ENCODE peak calls at places on chromosomes 6 and 20, in four cellular contexts. U is HepG2, T is GM23338, Q is SK-N-SH. A is an unnamed sample.

GRCh38 chr6:116975600-116975999 is 98.6 kb downstream of the RFX6 start:
- DNase-seq in U (no peak), T (no peak), Q (no peak), A (no peak)

GRCh38 chr20:59661621-59662020 is 57.3 kb downstream of the PHACTR3 start:
- DNase-seq in U (no peak), T (no peak), Q (no peak), A (no peak)

GRCh38 chr6:63394656-63395308 is 75.0 kb upstream of the LGSN start:
- DNase-seq in U (no peak), T (no peak), Q (no peak), A (no peak)

GRCh38 chr6:112639436-112639835 is 292.3 kb downstream of the RFPL4B start:
- DNase-seq in U (no peak), T (no peak), Q (no peak), A (no peak)

GRCh38 chr6:167849846-167850459 is 23.2 kb downstream of the AFDN start:
- DNase-seq in U (peak; percentile 86), T (peak; percentile 86), Q (no peak), A (peak; percentile 83)

GRCh38 chr20:6714202-6714800 is 53.2 kb upstream of the BMP2 start:
- DNase-seq in U (no peak), T (no peak), Q (no peak), A (no peak)

GRCh38 chr6:107537559-107537958 is 47.6 kb downstream of the SOBP start:
- DNase-seq in U (no peak), T (no peak), Q (no peak), A (no peak)

GRCh38 chr6:168213121-168213524 is 106.5 kb downstream of the DACT2 start:
- DNase-seq in U (no peak), T (no peak), Q (no peak), A (no peak)

GRCh38 chr6:44672838-44673237 is 285.3 kb downstream of the CDC5L start:
- DNase-seq in U (no peak), T (no peak), Q (no peak), A (no peak)

GRCh38 chr6:111464184-111464583 is 18.8 kb downstream of the REV3L start:
- DNase-seq in U (peak; percentile 62), T (no peak), Q (no peak), A (no peak)

GRCh38 chr20:4227085-4227821 is 211.9 kb upstream of the RNF24 start:
- DNase-seq in U (peak; percentile 68), T (peak; percentile 80), Q (no peak), A (no peak)

GRCh38 chr6:54060286-54060685 is 51.0 kb upstream of the MLIP start:
- DNase-seq in U (no peak), T (no peak), Q (no peak), A (no peak)

GRCh38 chr6:135267085-135267484 is 86.0 kb downstream of the MYB start:
- DNase-seq in U (peak; percentile 16), T (no peak), Q (no peak), A (no peak)

GRCh38 chr6:16540804-16541752 is 220.2 kb downstream of the ATXN1 start:
- DNase-seq in U (no peak), T (peak; percentile 4), Q (no peak), A (no peak)

GRCh38 chr20:62242196-62242595 is 3.9 kb downstream of the OSBPL2 start:
- DNase-seq in U (no peak), T (no peak), Q (no peak), A (no peak)

GRCh38 chr6:151808331-151809241 is 1.1 kb downstream of the ESR1 start:
- DNase-seq in U (no peak), T (peak; percentile 56), Q (peak; percentile 28), A (no peak)

GRCh38 chr6:160596433-160596832 is 67.6 kb downstream of the LPA start:
- DNase-seq in U (no peak), T (no peak), Q (no peak), A (no peak)

GRCh38 chr6:13528232-13528631 is 40.8 kb upstream of the GFOD1 start:
- DNase-seq in U (no peak), T (no peak), Q (no peak), A (no peak)

GRCh38 chr6:75244063-75244575 is 518 bp upstream of the COX7A2 start:
- DNase-seq in U (no peak), T (no peak), Q (peak; percentile 2), A (no peak)

GRCh38 chr6:164035912-164036485 is 621.5 kb downstream of the QKI start:
- DNase-seq in U (no peak), T (peak; percentile 8), Q (no peak), A (no peak)

GRCh38 chr6:81562169-81562568 is 190.3 kb downstream of the TENT5A start:
- DNase-seq in U (peak; percentile 20), T (no peak), Q (no peak), A (no peak)

GRCh38 chr6:150200428-150201105 is 57.7 kb downstream of the PPP1R14C start:
- DNase-seq in U (no peak), T (no peak), Q (no peak), A (no peak)

GRCh38 chr20:11922561-11922960 is 4.9 kb downstream of the BTBD3 start:
- DNase-seq in U (no peak), T (no peak), Q (no peak), A (no peak)

GRCh38 chr6:1910621-1911407 is 301.1 kb downstream of the FOXC1 start:
- DNase-seq in U (no peak), T (no peak), Q (no peak), A (no peak)

GRCh38 chr6:138499303-138499991 is at the start of gene NHSL1:
- DNase-seq in U (peak; percentile 84), T (peak; percentile 60), Q (no peak), A (no peak)

GRCh38 chr6:293185-294174 is 1.2 kb downstream of the DUSP22 start:
- DNase-seq in U (no peak), T (peak; percentile 42), Q (no peak), A (no peak)

GRCh38 chr6:37965964-37966676 is 146.6 kb downstream of the ZFAND3 start:
- DNase-seq in U (peak; percentile 15), T (no peak), Q (no peak), A (peak; percentile 30)

GRCh38 chr6:36590237-36590636 is 3.9 kb upstream of the SRSF3 start:
- DNase-seq in U (peak; percentile 57), T (no peak), Q (no peak), A (no peak)

GRCh38 chr6:4632411-4632810 is 143.8 kb upstream of the CDYL start:
- DNase-seq in U (no peak), T (no peak), Q (no peak), A (no peak)

GRCh38 chr20:11204926-11205768 is 531.3 kb upstream of the JAG1 start:
- DNase-seq in U (peak; percentile 71), T (peak; percentile 88), Q (peak; percentile 5), A (peak; percentile 85)

GRCh38 chr6:33604941-33605854 is 15.9 kb upstream of the ITPR3 start:
- DNase-seq in U (no peak), T (no peak), Q (no peak), A (no peak)

GRCh38 chr20:51631011-51631950 is 88.8 kb upstream of the NFATC2 start:
- DNase-seq in U (peak; percentile 28), T (no peak), Q (peak; percentile 44), A (peak; percentile 85)

GRCh38 chr20:20710443-20710842 is 2.0 kb downstream of the RALGAPA2 start:
- DNase-seq in U (no peak), T (no peak), Q (no peak), A (no peak)

GRCh38 chr6:16305788-16306187 is 67.4 kb downstream of the GMPR start:
- DNase-seq in U (no peak), T (no peak), Q (no peak), A (no peak)

GRCh38 chr20:3378138-3378537 is 29.3 kb downstream of the DNAAF9 start:
- DNase-seq in U (no peak), T (no peak), Q (no peak), A (no peak)

GRCh38 chr6:31719001-31719400 is 2.5 kb downstream of the LY6G6C start:
- DNase-seq in U (no peak), T (no peak), Q (no peak), A (no peak)
- H3K27ac ChIP-seq in U (no peak overlapping the region), T (no peak overlapping the region), Q (no peak overlapping the region), A (no peak overlapping the region)

GRCh38 chr6:45841062-45841461 is 174.6 kb downstream of the CLIC5 start:
- DNase-seq in U (no peak), T (no peak), Q (no peak), A (no peak)
- H3K27me3 ChIP-seq in U (no peaks in the 10 kb centered on the region), T (no peaks in the 10 kb centered on the region), Q (peaks cover 24% of the 10 kb centered on the region), A (no peaks in the 10 kb centered on the region)

DNA sequence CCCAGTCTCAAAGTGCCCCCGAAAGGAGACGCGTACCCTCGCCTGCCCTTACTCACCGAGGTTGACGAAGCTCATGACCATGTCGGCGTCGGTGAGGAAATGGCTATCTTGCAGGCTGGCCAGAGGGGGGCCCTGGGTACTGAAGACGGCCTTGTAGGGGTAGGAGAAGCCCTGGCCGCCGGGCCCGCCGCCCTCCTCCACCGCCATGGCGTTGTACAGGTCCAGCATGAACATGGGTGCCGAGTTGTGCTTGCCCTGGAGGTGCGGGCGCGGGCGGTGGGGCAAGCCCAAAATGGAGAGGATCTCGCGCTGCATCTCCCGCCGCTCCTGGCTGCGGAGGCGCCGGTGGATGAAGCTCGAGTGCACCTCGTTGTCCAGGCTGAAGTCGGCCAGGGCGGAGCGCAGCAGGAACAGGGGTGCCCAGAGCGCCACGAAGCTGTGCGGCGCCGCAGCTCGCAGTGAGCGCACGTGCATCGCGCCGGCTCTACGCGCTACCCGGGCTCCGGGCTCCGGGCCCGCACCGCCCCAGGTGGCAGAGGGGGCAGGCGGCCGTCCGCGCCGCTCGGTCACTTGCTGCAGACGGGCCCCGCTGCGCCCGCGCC is 691 bp downstream of the BMP7 start:
- DNase-seq in U (no peak), T (peak; percentile 57), Q (peak; percentile 79), A (no peak)
- TF ChIP-seq REST in U (no peak), T (no peak), Q (no peak), A (no peak)

GRCh38 chr20:57462781-57463180 is 62.2 kb downstream of the CTCFL start:
- DNase-seq in U (no peak), T (no peak), Q (no peak), A (no peak)

GRCh38 chr20:57467742-57468141 is 57.2 kb downstream of the CTCFL start:
- DNase-seq in U (no peak), T (peak; percentile 33), Q (no peak), A (no peak)

GRCh38 chr20:57464642-57465211 is 60.2 kb downstream of the CTCFL start:
- DNase-seq in U (peak; percentile 81), T (peak; percentile 52), Q (no peak), A (no peak)

GRCh38 chr20:57465943-57466342 is 59.0 kb downstream of the CTCFL start:
- DNase-seq in U (no peak), T (no peak), Q (no peak), A (no peak)

GRCh38 chr20:57465486-57465885 is 59.5 kb downstream of the CTCFL start:
- DNase-seq in U (no peak), T (no peak), Q (no peak), A (no peak)
- H3K27ac ChIP-seq in U (no peak overlapping the region), T (no peak overlapping the region), Q (no peak overlapping the region), A (no peak overlapping the region)